ENCODE peak calls at places on chromosomes 6 and 20, in seven cellular contexts. J, U, A, G, N, E and V are unnamed samples.

GRCh38 chr6:111208928-111209327 is 121.6 kb downstream of the SLC16A10 start:
- DNase-seq in J (no peak), U (no peak), A (no peak), G (no peak), N (no peak), E (no peak), V (no peak)

GRCh38 chr6:27141472-27142015 is 106.0 kb upstream of the PRSS16 start:
- DNase-seq in J (no peak), U (no peak), A (no peak), G (no peak), N (peak), E (no peak), V (no peak)

GRCh38 chr20:13458860-13459451 is 179.8 kb downstream of the TASP1 start:
- DNase-seq in J (no peak), U (peak), A (no peak), G (peak), N (peak), E (no peak), V (peak)

GRCh38 chr20:62020935-62021701 is 44.6 kb downstream of the TAF4 start:
- DNase-seq in J (peak), U (no peak), A (no peak), G (peak), N (no peak), E (no peak), V (no peak)

GRCh38 chr6:69090132-69090531 is 455.1 kb downstream of the ADGRB3 start:
- DNase-seq in J (no peak), U (peak), A (no peak), G (peak), N (no peak), E (no peak), V (peak)

GRCh38 chr20:24095753-24096152 is 107.2 kb upstream of the GGTLC1 start:
- DNase-seq in J (no peak), U (no peak), A (no peak), G (no peak), N (no peak), E (no peak), V (no peak)

GRCh38 chr6:149275621-149276020 is 41.9 kb upstream of the TAB2 start:
- DNase-seq in J (no peak), U (no peak), A (no peak), G (no peak), N (no peak), E (no peak), V (no peak)

GRCh38 chr6:48429021-48429420 is 318.0 kb upstream of the PTCHD4 start:
- DNase-seq in J (no peak), U (no peak), A (no peak), G (no peak), N (no peak), E (no peak), V (no peak)

GRCh38 chr6:104597541-104598050 is 262.1 kb downstream of the HACE1 start:
- DNase-seq in J (no peak), U (no peak), A (no peak), G (peak), N (peak), E (no peak), V (no peak)